ENCODE peak calls at places on chromosomes 7 and 10, in five cellular contexts. Q is heart left ventricle, I is fibroblast of the aortic adventitia, R is cardiac fibroblast, T is fibroblast of lung. K is an unnamed sample.

GRCh38 chr10:3740157-3740871 is 44.7 kb downstream of the KLF6 start:
- DNase-seq in Q (no peak), I (peak; percentile 87), R (peak; percentile 76), T (peak; percentile 83), K (no peak)

GRCh38 chr10:71621263-71621751 is 98.3 kb downstream of the C10orf105 start:
- DNase-seq in Q (no peak), I (peak; percentile 15), R (no peak), T (no peak), K (no peak)

GRCh38 chr10:107814865-107815487 is 650.5 kb upstream of the SORCS1 start:
- DNase-seq in Q (no peak), I (peak; percentile 40), R (peak; percentile 63), T (peak; percentile 31), K (no peak)

GRCh38 chr7:146635200-146636032 is 518.8 kb downstream of the CNTNAP2 start:
- DNase-seq in Q (no peak), I (no peak), R (no peak), T (no peak), K (no peak)

GRCh38 chr10:123571978-123572377 is 94.2 kb upstream of the GPR26 start:
- DNase-seq in Q (no peak), I (no peak), R (no peak), T (no peak), K (no peak)

GRCh38 chr10:10094700-10095099 is 923.0 kb upstream of the CELF2 start:
- DNase-seq in Q (no peak), I (no peak), R (peak; percentile 50), T (no peak), K (no peak)

GRCh38 chr10:118958984-118959916 is 70.3 kb upstream of the NANOS1 start:
- DNase-seq in Q (peak; percentile 73), I (peak; percentile 80), R (peak; percentile 86), T (peak; percentile 53), K (peak; percentile 26)

GRCh38 chr10:73902351-73902750 is 8.6 kb upstream of the PLAU start:
- DNase-seq in Q (no peak), I (no peak), R (no peak), T (no peak), K (no peak)

GRCh38 chr7:157299613-157300405 is 37.0 kb upstream of the DNAJB6 start:
- DNase-seq in Q (no peak), I (peak; percentile 17), R (peak; percentile 62), T (peak; percentile 33), K (no peak)

GRCh38 chr10:95276367-95277200 is 14.2 kb downstream of the PDLIM1 start:
- DNase-seq in Q (no peak), I (no peak), R (peak; percentile 63), T (peak; percentile 51), K (no peak)

GRCh38 chr10:24643679-24644209 is 79.9 kb downstream of the ARHGAP21 start:
- DNase-seq in Q (no peak), I (no peak), R (no peak), T (peak; percentile 7), K (no peak)

GRCh38 chr7:24617957-24618616 is 44.8 kb downstream of the PALS2 start:
- DNase-seq in Q (no peak), I (no peak), R (no peak), T (no peak), K (no peak)

GRCh38 chr10:119412244-119412750 is 130.2 kb downstream of the RGS10 start:
- DNase-seq in Q (peak; percentile 80), I (peak; percentile 61), R (peak; percentile 78), T (peak; percentile 62), K (peak; percentile 87)

GRCh38 chr7:19375986-19376385 is 230.8 kb upstream of the FERD3L start:
- DNase-seq in Q (no peak), I (no peak), R (no peak), T (no peak), K (no peak)

GRCh38 chr7:100577507-100577906 is 3.8 kb upstream of the SAP25 start:
- DNase-seq in Q (no peak), I (no peak), R (no peak), T (no peak), K (no peak)

GRCh38 chr7:66313913-66314568 is 108.9 kb downstream of the TPST1 start:
- DNase-seq in Q (no peak), I (no peak), R (no peak), T (no peak), K (no peak)

GRCh38 chr10:52961298-52961697 is 188.7 kb upstream of the MBL2 start:
- DNase-seq in Q (no peak), I (no peak), R (no peak), T (no peak), K (no peak)

GRCh38 chr10:30747633-30748032 is 118.1 kb upstream of the LYZL2 start:
- DNase-seq in Q (no peak), I (peak; percentile 43), R (no peak), T (peak; percentile 79), K (no peak)

GRCh38 chr7:96285579-96285978 is 36.3 kb downstream of the SLC25A13 start:
- DNase-seq in Q (no peak), I (no peak), R (no peak), T (peak; percentile 6), K (no peak)

DNA sequence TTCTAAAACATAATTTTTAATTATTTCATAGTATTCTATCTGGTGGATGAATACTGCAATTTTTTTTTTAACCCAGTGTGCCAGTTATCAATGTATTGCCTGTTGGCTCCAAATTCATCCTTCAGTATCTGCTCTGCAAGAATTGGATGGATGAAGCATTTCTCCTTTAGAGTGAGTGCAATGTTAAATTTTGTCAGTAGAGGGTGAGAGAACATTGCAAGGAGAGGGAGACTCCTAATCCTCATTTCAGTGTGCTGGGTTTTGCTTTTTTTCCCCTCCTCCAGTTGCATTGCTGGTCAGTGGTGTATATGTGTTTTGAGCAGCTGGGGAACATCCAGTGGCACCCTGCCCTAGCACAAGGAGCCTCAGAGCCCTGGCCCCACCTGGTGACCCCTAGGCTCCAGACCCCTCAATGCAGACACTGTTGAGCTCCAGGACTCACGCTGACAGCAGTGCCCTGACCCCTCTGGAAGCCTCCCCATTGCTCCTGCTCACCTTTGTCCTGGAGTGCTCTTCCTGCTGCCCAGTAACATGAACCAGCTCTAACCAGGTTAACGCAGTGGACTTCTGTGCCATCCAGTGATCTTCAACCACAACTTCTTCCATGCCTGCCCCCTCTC is 199.4 kb downstream of the USP6NL start:
- DNase-seq in Q (no peak), I (no peak), R (no peak), T (no peak), K (peak; percentile 48)
- TF ChIP-seq CTCF in Q (no peak), I (peak; percentile 7), R (peak; percentile 18), T (peak; percentile 13), K (no peak)

GRCh38 chr10:37754538-37755323 is 102.7 kb downstream of the ZNF248 start:
- DNase-seq in Q (no peak), I (peak; percentile 20), R (no peak), T (no peak), K (no peak)
- TF ChIP-seq CTCF in Q (peak; percentile 51), I (peak; percentile 46), R (peak; percentile 27), T (no peak), K (no peak)

GRCh38 chr10:88865281-88865876 is 13.7 kb upstream of the ANKRD22 start:
- DNase-seq in Q (no peak), I (peak; percentile 32), R (peak; percentile 64), T (no peak), K (no peak)
- TF ChIP-seq CTCF in Q (no peak), I (no peak), R (no peak), T (peak; percentile 28), K (no peak)

DNA sequence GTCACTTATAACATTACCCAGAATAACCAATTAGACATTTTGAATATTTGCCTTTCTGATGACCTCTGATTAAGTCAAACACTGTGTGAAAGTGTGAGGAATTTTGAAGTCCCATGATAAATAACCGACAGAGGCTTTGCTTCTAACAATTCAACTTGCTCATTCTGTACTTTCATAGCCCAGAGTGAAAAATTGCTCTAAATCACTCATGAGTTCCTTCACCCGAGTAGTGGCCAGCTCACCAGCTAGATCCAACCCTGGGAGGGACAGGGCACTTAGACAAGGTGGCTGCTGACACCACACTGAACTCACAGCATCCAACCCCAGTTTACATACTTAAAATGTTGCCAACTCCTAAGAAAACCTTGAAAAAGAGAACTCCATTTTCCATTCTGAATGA is 80.1 kb upstream of the LYZL1 start:
- DNase-seq in Q (no peak), I (no peak), R (no peak), T (no peak), K (no peak)
- TF ChIP-seq CTCF in Q (no peak), I (no peak), R (no peak), T (no peak), K (no peak)

DNA sequence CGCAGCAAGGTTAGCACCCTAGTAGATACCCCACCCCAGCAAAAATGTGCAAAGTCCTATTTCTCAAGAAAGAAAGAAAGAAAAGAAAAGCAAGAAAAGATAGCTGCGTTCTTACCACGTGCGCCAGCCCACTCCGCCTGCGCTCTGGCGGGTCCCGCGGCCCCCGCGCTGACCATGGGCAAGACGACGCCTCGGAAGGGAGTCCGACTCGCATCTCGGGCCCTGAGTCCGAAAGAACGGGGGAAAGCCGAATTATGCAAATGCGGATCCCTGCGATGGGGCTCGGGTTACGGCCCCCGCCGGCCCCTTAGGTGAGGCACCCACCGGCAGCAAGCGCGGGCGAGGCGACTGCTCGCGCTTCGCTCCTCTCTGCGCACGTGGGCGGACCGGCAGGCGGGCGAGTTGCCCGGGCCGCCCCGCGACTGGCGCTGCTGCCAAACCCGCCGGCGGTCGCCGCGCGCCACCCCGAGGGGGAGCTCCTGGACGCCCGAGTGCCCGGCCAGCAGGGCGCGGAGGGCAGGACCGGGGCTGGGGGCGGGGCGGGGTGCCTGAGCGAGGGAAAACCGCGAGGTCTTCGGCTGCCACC is 2.4 kb upstream of the EGR2 start:
- DNase-seq in Q (peak; percentile 48), I (no peak), R (peak; percentile 42), T (peak; percentile 38), K (no peak)
- TF ChIP-seq CTCF in Q (no peak), I (no peak), R (no peak), T (no peak), K (no peak)

GRCh38 chr7:45039106-45039505 is 39.1 kb downstream of the CCM2 start:
- DNase-seq in Q (no peak), I (no peak), R (no peak), T (no peak), K (no peak)
- TF ChIP-seq CTCF in Q (no peak), I (no peak), R (no peak), T (no peak), K (no peak)

GRCh38 chr7:80781561-80781979 is 137.3 kb downstream of the SEMA3C start:
- DNase-seq in Q (peak; percentile 69), I (peak; percentile 91), R (peak; percentile 94), T (peak; percentile 94), K (no peak)
- TF ChIP-seq CTCF in Q (no peak), I (no peak), R (peak; percentile 16), T (no peak), K (no peak)

GRCh38 chr10:98745645-98746044 is 298.9 kb upstream of the HPS1 start:
- DNase-seq in Q (no peak), I (no peak), R (no peak), T (no peak), K (no peak)

GRCh38 chr10:98748298-98748697 is 301.6 kb upstream of the HPS1 start:
- DNase-seq in Q (no peak), I (no peak), R (peak; percentile 28), T (no peak), K (no peak)
- TF ChIP-seq CTCF in Q (no peak), I (no peak), R (peak; percentile 8), T (peak; percentile 62), K (peak; percentile 6)

GRCh38 chr10:43885842-43886241 is 237.2 kb upstream of the ZNF32 start:
- DNase-seq in Q (no peak), I (no peak), R (no peak), T (no peak), K (no peak)
- TF ChIP-seq CTCF in Q (no peak), I (no peak), R (no peak), T (no peak), K (no peak)

K was measured in suprapubic skin.